ENCODE peak calls at places on chromosomes 4 and X, in six cellular contexts. X is non-pigmented ciliary epithelial cell; J is NCI-H1105 treated with DMSO at 0.1 percent for 48 hours; D is NCI-H146; Z is colonic mucosa; F is activated CD4-positive, alpha-beta T cell treated with anti-CD3 and anti-CD28 coated beads, Interleukin-2, amount 10 ng/mL, durations not matched to agents 7 days and 5 days. S is an unnamed sample.

GRCh38 chr4:54837576-54838140 is 179.9 kb downstream of the KIT start:
- DNase-seq in X (no peak), J (no peak), D (no peak), Z (no peak), F (no peak), S (no peak)

GRCh38 chr4:101199507-101200285 is 147.6 kb downstream of the PPP3CA start:
- DNase-seq in X (no peak), J (no peak), D (no peak), Z (no peak), F (no peak), S (no peak)

GRCh38 chrX:37371578-37371981 is 22.4 kb downstream of the PRRG1 start:
- DNase-seq in X (no peak), J (no peak), D (no peak), Z (no peak), F (no peak), S (no peak)

GRCh38 chr4:37891221-37892159 is 606 bp downstream of the TBC1D1 start:
- DNase-seq in X (no peak), J (no peak), D (peak), Z (peak), F (peak), S (peak)

GRCh38 chr4:7055111-7055989 is 12.2 kb downstream of the TADA2B start:
- DNase-seq in X (no peak), J (no peak), D (no peak), Z (no peak), F (no peak), S (no peak)

GRCh38 chrX:739611-740010 is 109.0 kb downstream of the SHOX start:
- DNase-seq in X (no peak), J (no peak), D (no peak), Z (no peak), F (no peak), S (no peak)

GRCh38 chrX:129653181-129653984 is 1.4 kb downstream of the APLN start:
- DNase-seq in X (no peak), J (no peak), D (no peak), Z (no peak), F (no peak), S (no peak)

GRCh38 chr4:77921701-77922100 is 59.1 kb downstream of the MRPL1 start:
- DNase-seq in X (peak), J (no peak), D (no peak), Z (no peak), F (no peak), S (peak)

GRCh38 chr4:69134471-69134870 is 38.2 kb downstream of the UGT2B7 start:
- DNase-seq in X (no peak), J (no peak), D (no peak), Z (no peak), F (no peak), S (no peak)

GRCh38 chrX:125475482-125475881 is 155.8 kb downstream of the TEX13C start:
- DNase-seq in X (no peak), J (no peak), D (no peak), Z (no peak), F (no peak), S (no peak)

GRCh38 chr4:3276961-3277360 is 15.9 kb upstream of the RGS12 start:
- DNase-seq in X (no peak), J (no peak), D (no peak), Z (no peak), F (no peak), S (no peak)

GRCh38 chr4:102647117-102647516 is 113.7 kb downstream of the MANBA start:
- DNase-seq in X (no peak), J (no peak), D (no peak), Z (no peak), F (no peak), S (no peak)

GRCh38 chr4:23036503-23036902 is 343.8 kb downstream of the GBA3 start:
- DNase-seq in X (no peak), J (no peak), D (no peak), Z (no peak), F (no peak), S (no peak)

GRCh38 chr4:73919691-73920090 is 50.5 kb downstream of the CXCL1 start:
- DNase-seq in X (no peak), J (no peak), D (no peak), Z (no peak), F (no peak), S (no peak)

GRCh38 chr4:187849556-187850245 is 145.9 kb upstream of the ZFP42 start:
- DNase-seq in X (no peak), J (no peak), D (no peak), Z (no peak), F (no peak), S (no peak)

GRCh38 chrX:3176439-3176820 is 135.2 kb downstream of the ARSF start:
- DNase-seq in X (no peak), J (no peak), D (no peak), Z (no peak), F (no peak), S (no peak)

GRCh38 chrX:2967012-2967411 is 37.9 kb upstream of the ARSD start:
- DNase-seq in X (no peak), J (no peak), D (no peak), Z (no peak), F (no peak), S (no peak)

GRCh38 chrX:39809326-39809725 is 288.4 kb downstream of the BCOR start:
- DNase-seq in X (peak), J (no peak), D (no peak), Z (no peak), F (no peak), S (no peak)

GRCh38 chrX:139559383-139560042 is 29.0 kb downstream of the F9 start:
- DNase-seq in X (no peak), J (peak), D (no peak), Z (peak), F (peak), S (peak)

GRCh38 chrX:28552882-28553829 is 34.1 kb upstream of the IL1RAPL1 start:
- DNase-seq in X (no peak), J (no peak), D (no peak), Z (no peak), F (no peak), S (no peak)

GRCh38 chrX:15167826-15168225 is 102.1 kb downstream of the ASB9 start:
- DNase-seq in X (no peak), J (no peak), D (no peak), Z (no peak), F (no peak), S (no peak)

GRCh38 chr4:39718366-39719323 is 20.7 kb downstream of the UBE2K start:
- DNase-seq in X (no peak), J (no peak), D (no peak), Z (no peak), F (no peak), S (no peak)

GRCh38 chr4:146255874-146256273 is 41.5 kb downstream of the REELD1 start:
- DNase-seq in X (peak), J (no peak), D (no peak), Z (no peak), F (no peak), S (no peak)

GRCh38 chrX:129845616-129846190 is 2.0 kb upstream of the ZDHHC9 start:
- DNase-seq in X (no peak), J (no peak), D (no peak), Z (no peak), F (no peak), S (no peak)

GRCh38 chr4:30714408-30715031 is 5.6 kb upstream of the PCDH7 start:
- DNase-seq in X (no peak), J (peak), D (peak), Z (peak), F (no peak), S (no peak)

GRCh38 chr4:157217708-157218107 is 2.8 kb upstream of the GRIA2 start:
- DNase-seq in X (no peak), J (peak), D (peak), Z (no peak), F (no peak), S (no peak)

GRCh38 chr4:145285928-145286327 is 105.5 kb upstream of the OTUD4 start:
- DNase-seq in X (no peak), J (no peak), D (no peak), Z (no peak), F (no peak), S (no peak)

GRCh38 chrX:150506020-150506419 is 62.4 kb upstream of the MTM1 start:
- DNase-seq in X (no peak), J (no peak), D (no peak), Z (no peak), F (no peak), S (no peak)

GRCh38 chr4:94741304-94741703 is 16.5 kb upstream of the BMPR1B start:
- DNase-seq in X (no peak), J (no peak), D (no peak), Z (no peak), F (no peak), S (no peak)

GRCh38 chr4:115537387-115537786 is 424.0 kb upstream of the NDST4 start:
- DNase-seq in X (no peak), J (peak), D (peak), Z (no peak), F (no peak), S (no peak)